ENCODE peak calls at places on chromosome 10, in five cellular contexts. K is PC-3, X is neuronal stem cell, O is mesenchymal stem cell, U is Karpas-422. Y is an unnamed sample.

GRCh38 chr10:121928528-121928884 is 675 bp upstream of the ATE1 start:
- DNase-seq in U (peak), O (peak), X (no peak), K (peak), Y (no peak)

GRCh38 chr10:26887611-26888215 is 27.0 kb upstream of the ABI1 start:
- DNase-seq in U (no peak), O (no peak), X (no peak), K (peak), Y (no peak)

GRCh38 chr10:119468542-119469324 is 73.8 kb downstream of the RGS10 start:
- DNase-seq in K (no peak), O (no peak), U (peak), X (no peak), Y (no peak)

GRCh38 chr10:4816966-4817365 is 9.0 kb upstream of the AKR1E2 start:
- DNase-seq in U (no peak), O (no peak), K (no peak), X (no peak), Y (no peak)

GRCh38 chr10:48509974-48510692 is 94.7 kb downstream of the ARHGAP22 start:
- DNase-seq in X (no peak), K (peak), U (peak), O (no peak), Y (peak)

GRCh38 chr10:103120977-103121735 is 71.9 kb downstream of the NT5C2 start:
- DNase-seq in U (no peak), X (no peak), K (no peak), O (peak), Y (no peak)

GRCh38 chr10:11515596-11516418 is 95.6 kb downstream of the USP6NL start:
- DNase-seq in X (no peak), U (peak), K (peak), O (peak), Y (peak)

GRCh38 chr10:7193369-7193768 is 217.5 kb downstream of the SFMBT2 start:
- DNase-seq in U (no peak), K (no peak), X (no peak), O (no peak), Y (no peak)

GRCh38 chr10:116155191-116155590 is 117.8 kb downstream of the GFRA1 start:
- DNase-seq in U (no peak), X (no peak), K (no peak), O (no peak), Y (no peak)

GRCh38 chr10:79104264-79104954 is 35.6 kb downstream of the ZMIZ1 start:
- DNase-seq in X (no peak), O (no peak), U (no peak), K (peak), Y (no peak)

GRCh38 chr10:114767101-114767588 is 54.4 kb upstream of the FHIP2A start:
- DNase-seq in K (peak), X (no peak), U (no peak), O (peak), Y (no peak)

GRCh38 chr10:43666551-43666950 is 17.9 kb upstream of the ZNF32 start:
- DNase-seq in U (no peak), X (no peak), O (no peak), K (no peak), Y (no peak)
- H3K9ac ChIP-seq in U (no peak), X (no peak), O (no peak), K (no peak), Y (no peak)

DNA sequence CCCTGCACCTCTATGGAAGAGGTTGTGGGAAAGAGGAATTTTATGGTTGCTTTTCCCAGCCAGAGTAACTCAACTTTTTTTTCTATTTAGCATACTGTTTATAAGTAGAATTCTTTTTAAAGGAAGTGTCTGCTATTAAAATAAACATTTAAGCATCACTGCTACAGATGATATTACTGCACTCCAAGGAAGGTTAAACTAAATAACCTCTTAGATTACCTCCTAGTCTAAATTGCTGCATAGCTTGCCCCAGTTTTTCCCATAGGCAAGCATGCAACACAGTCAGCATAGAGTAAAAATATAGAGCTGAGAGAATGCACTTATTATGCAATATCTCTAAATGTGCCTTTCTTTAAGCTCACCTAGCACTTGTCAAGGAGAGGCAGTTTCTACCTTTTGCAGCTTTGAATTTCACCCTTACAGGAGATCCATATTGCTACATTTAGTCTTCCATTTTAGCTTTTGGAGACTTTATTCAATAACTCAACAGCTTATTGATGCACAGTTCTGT is 1392.4 kb upstream of the CELF2 start:
- DNase-seq in X (no peak), O (peak), K (no peak), U (no peak), Y (no peak)
- H2AFZ ChIP-seq in X (no peak), O (no peak), K (no peak), U (no peak), Y (no peak)

GRCh38 chr10:50990568-50991495 is 83.5 kb upstream of the PRKG1 start:
- DNase-seq in X (no peak), O (peak), U (no peak), K (peak), Y (peak)

GRCh38 chr10:50992972-50993766 is 81.1 kb upstream of the PRKG1 start:
- DNase-seq in O (peak), U (no peak), X (no peak), K (peak), Y (peak)

GRCh38 chr10:50992356-50992866 is 81.9 kb upstream of the PRKG1 start:
- DNase-seq in K (peak), X (no peak), O (peak), U (no peak), Y (peak)

GRCh38 chr10:50991496-50992355 is 82.6 kb upstream of the PRKG1 start:
- DNase-seq in K (no peak), U (no peak), X (no peak), O (peak), Y (peak)

DNA sequence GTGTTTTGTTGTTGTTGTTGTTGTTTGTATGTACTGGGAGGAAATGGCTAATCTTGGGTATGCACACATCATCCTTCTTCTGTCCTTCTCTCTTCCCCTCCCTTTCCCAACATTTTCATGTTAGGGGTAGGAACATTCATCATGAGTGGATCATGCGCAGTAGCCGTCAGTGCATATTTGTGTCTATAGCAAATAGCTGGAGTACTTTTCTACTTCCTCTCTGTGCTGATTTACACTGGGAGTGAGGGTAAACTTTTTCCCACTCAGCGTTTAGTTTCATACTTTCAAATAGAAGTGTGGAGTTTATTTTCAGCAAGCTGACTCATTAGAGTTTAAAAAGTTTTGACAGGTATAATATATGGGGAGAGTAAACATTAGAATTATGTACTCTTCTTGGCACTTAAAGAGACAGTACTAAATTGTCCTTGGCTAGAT is 80.5 kb upstream of the PRKG1 start:
- DNase-seq in U (no peak), K (peak), O (peak), X (no peak), Y (no peak)
- H3K9ac ChIP-seq in U (no peak), K (no peak), O (peak), X (no peak), Y (no peak)

GRCh38 chr10:51076442-51076841 is 2.2 kb downstream of the PRKG1 start:
- DNase-seq in K (no peak), O (no peak), X (no peak), U (no peak), Y (peak)

GRCh38 chr10:51073461-51074237 is 638 bp upstream of the PRKG1 start:
- DNase-seq in X (peak), K (peak), O (peak), U (no peak), Y (no peak)

GRCh38 chr10:51074238-51075028 is at the start of gene PRKG1:
- DNase-seq in O (peak), K (peak), X (peak), U (no peak), Y (peak)

GRCh38 chr10:51075802-51076201 is 1.5 kb downstream of the PRKG1 start:
- DNase-seq in K (no peak), X (no peak), O (no peak), U (no peak), Y (no peak)

GRCh38 chr10:51073035-51073434 is 1.3 kb upstream of the PRKG1 start:
- DNase-seq in O (no peak), X (no peak), U (no peak), K (no peak), Y (no peak)
- H2AFZ ChIP-seq in O (no peak), X (peak), U (no peak), K (peak), Y (peak)

GRCh38 chr10:69409176-69409495 is 7.6 kb downstream of the TACR2 start:
- DNase-seq in U (no peak), O (no peak), X (no peak), K (no peak), Y (no peak)

GRCh38 chr10:69408318-69409175 is 8.2 kb downstream of the TACR2 start:
- DNase-seq in U (peak), K (peak), X (peak), O (peak), Y (peak)

GRCh38 chr10:69406816-69407580 is 9.7 kb downstream of the TACR2 start:
- DNase-seq in K (peak), X (no peak), U (no peak), O (no peak), Y (no peak)

GRCh38 chr10:69406302-69406811 is 10.4 kb downstream of the TACR2 start:
- DNase-seq in K (peak), X (no peak), O (peak), U (no peak), Y (no peak)

GRCh38 chr10:69407621-69408301 is 9.0 kb downstream of the TACR2 start:
- DNase-seq in O (no peak), K (peak), U (peak), X (no peak), Y (peak)
- H3K9ac ChIP-seq in O (peak), K (peak), U (peak), X (no peak), Y (no peak)

DNA sequence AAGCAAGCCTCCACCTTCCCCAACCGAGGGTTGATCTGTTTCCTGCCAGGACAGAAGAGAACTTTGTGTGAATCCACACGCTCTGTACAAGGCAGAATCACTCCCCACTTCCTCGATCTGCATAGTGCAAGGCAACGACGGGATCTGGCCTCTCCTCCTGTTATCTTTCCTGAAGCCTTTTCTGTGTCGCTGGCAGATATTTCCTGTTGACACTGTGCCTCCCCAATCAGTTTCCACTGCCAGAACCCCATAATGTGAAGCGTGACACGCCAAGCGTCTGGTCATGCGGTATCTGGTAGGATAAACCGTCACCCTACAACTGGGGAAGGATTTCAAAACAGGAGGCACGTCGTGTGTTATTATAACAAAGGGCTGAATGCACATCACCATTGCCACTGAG is 57.2 kb downstream of the FAM171A1 start:
- DNase-seq in U (no peak), O (peak), K (no peak), X (no peak), Y (no peak)
- H2AFZ ChIP-seq in U (no peak), O (no peak), K (no peak), X (peak), Y (no peak)

DNA sequence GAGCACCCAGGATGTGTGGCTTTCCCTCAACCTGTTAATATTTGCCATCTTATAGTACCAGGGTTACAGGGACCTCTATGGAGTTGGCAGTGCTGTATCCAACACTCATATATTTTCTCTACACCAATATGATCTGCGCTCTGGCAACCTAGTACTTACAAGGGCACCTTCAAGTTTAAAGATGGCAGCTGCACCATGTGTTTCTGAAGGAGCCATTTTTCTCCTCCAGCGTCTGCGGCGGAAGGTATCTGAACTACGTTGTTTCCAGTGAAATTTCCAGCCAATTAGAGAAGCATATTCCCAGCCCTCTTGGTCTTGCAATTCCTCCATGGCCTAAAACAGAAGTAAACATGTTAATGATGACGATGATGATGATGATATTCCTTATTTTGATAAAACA is 125.6 kb downstream of the MYOF start:
- DNase-seq in K (no peak), X (no peak), O (no peak), U (no peak), Y (no peak)
- H3K9ac ChIP-seq in K (no peak), X (no peak), O (no peak), U (no peak), Y (no peak)

GRCh38 chr10:13299437-13300287 is at the start of gene PHYH:
- DNase-seq in X (peak), K (peak), O (peak), U (peak), Y (peak)

GRCh38 chr10:13298748-13299436 is 972 bp downstream of the PHYH start:
- DNase-seq in U (peak), K (no peak), X (no peak), O (no peak), Y (no peak)

GRCh38 chr10:13306103-13306502 is 6.2 kb upstream of the PHYH start:
- DNase-seq in K (no peak), X (no peak), U (no peak), O (no peak), Y (no peak)

GRCh38 chr10:13302821-13303555 is 3.1 kb upstream of the PHYH start:
- DNase-seq in U (no peak), X (no peak), O (no peak), K (no peak), Y (no peak)
- H2AFZ ChIP-seq in U (no peak), X (peak), O (no peak), K (peak), Y (peak)

GRCh38 chr10:29658984-29659769 is 24.4 kb upstream of the SVIL start:
- DNase-seq in X (no peak), U (no peak), O (peak), K (peak), Y (peak)
- H3K9ac ChIP-seq in X (no peak), U (no peak), O (peak), K (peak), Y (no peak)

Y was measured in neural progenitor cell.